ENCODE peak calls at places on chromosomes 5 and 9, in nine cellular contexts. G is Peyer's patch, X is brain microvascular endothelial cell, W is heart right ventricle, I is left ventricle myocardium inferior, Z is IMR-90, D is GM23338, Q is tibial artery, T is spleen. L is an unnamed sample.

GRCh38 chr5:86838078-86838477 is 220.3 kb downstream of the COX7C start:
- DNase-seq in W (no peak), T (no peak), Q (no peak), G (no peak), X (no peak), I (no peak), Z (no peak), D (no peak), L (no peak)

GRCh38 chr5:168747987-168748777 is 169.0 kb upstream of the PANK3 start:
- DNase-seq in I (peak), Z (no peak), Q (no peak), G (no peak), X (no peak), D (peak), T (peak), W (no peak), L (peak)

GRCh38 chr5:135978212-135978631 is 23.4 kb upstream of the LECT2 start:
- DNase-seq in I (no peak), Q (no peak), W (no peak), T (no peak), G (no peak), X (no peak), Z (no peak), D (peak), L (peak)

GRCh38 chr5:943874-944620 is 51.4 kb downstream of the TRIP13 start:
- DNase-seq in Z (no peak), X (no peak), G (no peak), I (no peak), W (no peak), T (no peak), D (no peak), Q (no peak), L (no peak)

GRCh38 chr5:14568333-14568732 is 13.3 kb upstream of the OTULINL start:
- DNase-seq in T (no peak), Q (no peak), Z (no peak), I (no peak), X (no peak), W (no peak), G (no peak), D (no peak), L (no peak)

GRCh38 chr9:131629827-131630205 is 84.5 kb downstream of the PRRT1B start:
- DNase-seq in W (no peak), Q (no peak), G (no peak), I (no peak), D (no peak), T (no peak), Z (no peak), X (no peak), L (no peak)

GRCh38 chr5:147479431-147479830 is 30.4 kb downstream of the DPYSL3 start:
- DNase-seq in I (no peak), X (no peak), D (no peak), T (no peak), Q (no peak), Z (no peak), G (no peak), W (no peak), L (no peak)

GRCh38 chr9:114470581-114470980 is 34.7 kb downstream of the WHRN start:
- DNase-seq in T (no peak), I (no peak), D (no peak), X (no peak), Q (no peak), G (no peak), Z (no peak), W (no peak), L (no peak)

GRCh38 chr5:121984250-121984649 is 22.5 kb downstream of the SRFBP1 start:
- DNase-seq in Q (no peak), X (no peak), T (no peak), Z (no peak), D (no peak), I (no peak), W (no peak), G (no peak), L (no peak)

GRCh38 chr9:78325343-78325742 is 28.4 kb downstream of the PSAT1 start:
- DNase-seq in T (no peak), Q (no peak), D (no peak), G (no peak), Z (peak), W (no peak), X (peak), I (no peak), L (no peak)

GRCh38 chr5:64869419-64869818 is 100.7 kb downstream of the CWC27 start:
- DNase-seq in I (no peak), X (peak), T (no peak), G (no peak), D (peak), Z (peak), Q (no peak), W (no peak), L (no peak)

GRCh38 chr9:27940535-27940934 is 367.3 kb upstream of the C9orf72 start:
- DNase-seq in D (no peak), Q (no peak), T (no peak), W (no peak), X (no peak), Z (no peak), I (no peak), G (no peak), L (no peak)

GRCh38 chr9:137436761-137437600 is 4.2 kb downstream of the ENTPD8 start:
- DNase-seq in Z (no peak), T (peak), W (no peak), D (no peak), X (no peak), Q (no peak), G (no peak), I (no peak), L (no peak)

GRCh38 chr5:93874491-93874890 is 133.1 kb upstream of the POU5F2 start:
- DNase-seq in Z (peak), T (no peak), G (no peak), D (no peak), W (no peak), X (no peak), Q (no peak), I (no peak), L (no peak)

GRCh38 chr9:122015165-122015821 is 77.8 kb downstream of the TTLL11 start:
- DNase-seq in D (no peak), G (no peak), T (no peak), X (no peak), W (no peak), Z (no peak), I (no peak), Q (no peak), L (no peak)

GRCh38 chr5:26833596-26833995 is 204.8 kb downstream of the CDH9 start:
- DNase-seq in X (no peak), T (no peak), Z (no peak), D (no peak), G (no peak), W (no peak), I (no peak), Q (no peak), L (no peak)

GRCh38 chr9:128067898-128068655 is at the start of gene SLC25A25:
- DNase-seq in G (peak), I (peak), Z (peak), T (peak), Q (peak), X (peak), D (peak), W (peak), L (peak)

GRCh38 chr5:93252165-93252564 is 328.9 kb downstream of the NR2F1-AS1 start:
- DNase-seq in G (no peak), X (no peak), Q (no peak), T (no peak), Z (no peak), W (no peak), D (peak), I (no peak), L (no peak)

GRCh38 chr5:150082364-150082763 is 4.0 kb downstream of the CSF1R start:
- DNase-seq in X (no peak), Z (no peak), Q (no peak), T (no peak), D (no peak), I (no peak), W (no peak), G (no peak), L (peak)

GRCh38 chr5:88438006-88438405 is 169.4 kb upstream of the TMEM161B start:
- DNase-seq in Z (no peak), I (no peak), T (no peak), X (peak), Q (no peak), G (no peak), W (no peak), D (no peak), L (no peak)

GRCh38 chr5:179361204-179361603 is 15.9 kb upstream of the ADAMTS2 start:
- DNase-seq in W (no peak), Q (no peak), D (no peak), G (no peak), X (no peak), I (no peak), Z (no peak), T (no peak), L (no peak)

GRCh38 chr5:98416541-98416940 is 356.9 kb upstream of the RGMB start:
- DNase-seq in I (no peak), G (no peak), Q (no peak), W (no peak), D (no peak), T (no peak), Z (peak), X (no peak), L (no peak)

GRCh38 chr9:91949946-91950664 is at the start of gene ROR2:
- DNase-seq in T (peak), W (peak), G (no peak), D (peak), Z (peak), Q (no peak), I (peak), X (no peak), L (peak)

GRCh38 chr9:132670359-132670815 is at the start of gene GTF3C4:
- DNase-seq in W (peak), X (no peak), Q (peak), Z (peak), T (peak), G (peak), I (peak), D (peak), L (no peak)

GRCh38 chr5:25662610-25663009 is 1017.8 kb upstream of the CDH10 start:
- DNase-seq in W (no peak), T (no peak), Q (no peak), I (no peak), G (no peak), D (no peak), X (no peak), Z (no peak), L (no peak)

GRCh38 chr5:59236996-59237395 is 654.1 kb downstream of the RAB3C start:
- DNase-seq in G (no peak), T (no peak), X (peak), I (no peak), W (no peak), Q (no peak), D (no peak), Z (no peak), L (no peak)

GRCh38 chr5:148969291-148969690 is 93.6 kb downstream of the SH3TC2 start:
- DNase-seq in X (no peak), Q (no peak), T (no peak), D (no peak), I (no peak), Z (no peak), G (no peak), W (no peak), L (peak)

GRCh38 chr5:122846051-122846567 is 696 bp downstream of the SNX24 start:
- DNase-seq in Q (no peak), Z (peak), T (no peak), I (no peak), G (no peak), D (peak), W (no peak), X (no peak), L (no peak)

GRCh38 chr5:74382115-74382514 is 258.4 kb downstream of the ENC1 start:
- DNase-seq in I (no peak), Q (no peak), G (no peak), X (no peak), D (no peak), Z (no peak), T (no peak), W (no peak), L (no peak)
- H3K27ac ChIP-seq in I (peak), Q (no peak), G (no peak), X (no peak), D (no peak), Z (no peak), T (no peak), W (peak), L (no peak)

DNA sequence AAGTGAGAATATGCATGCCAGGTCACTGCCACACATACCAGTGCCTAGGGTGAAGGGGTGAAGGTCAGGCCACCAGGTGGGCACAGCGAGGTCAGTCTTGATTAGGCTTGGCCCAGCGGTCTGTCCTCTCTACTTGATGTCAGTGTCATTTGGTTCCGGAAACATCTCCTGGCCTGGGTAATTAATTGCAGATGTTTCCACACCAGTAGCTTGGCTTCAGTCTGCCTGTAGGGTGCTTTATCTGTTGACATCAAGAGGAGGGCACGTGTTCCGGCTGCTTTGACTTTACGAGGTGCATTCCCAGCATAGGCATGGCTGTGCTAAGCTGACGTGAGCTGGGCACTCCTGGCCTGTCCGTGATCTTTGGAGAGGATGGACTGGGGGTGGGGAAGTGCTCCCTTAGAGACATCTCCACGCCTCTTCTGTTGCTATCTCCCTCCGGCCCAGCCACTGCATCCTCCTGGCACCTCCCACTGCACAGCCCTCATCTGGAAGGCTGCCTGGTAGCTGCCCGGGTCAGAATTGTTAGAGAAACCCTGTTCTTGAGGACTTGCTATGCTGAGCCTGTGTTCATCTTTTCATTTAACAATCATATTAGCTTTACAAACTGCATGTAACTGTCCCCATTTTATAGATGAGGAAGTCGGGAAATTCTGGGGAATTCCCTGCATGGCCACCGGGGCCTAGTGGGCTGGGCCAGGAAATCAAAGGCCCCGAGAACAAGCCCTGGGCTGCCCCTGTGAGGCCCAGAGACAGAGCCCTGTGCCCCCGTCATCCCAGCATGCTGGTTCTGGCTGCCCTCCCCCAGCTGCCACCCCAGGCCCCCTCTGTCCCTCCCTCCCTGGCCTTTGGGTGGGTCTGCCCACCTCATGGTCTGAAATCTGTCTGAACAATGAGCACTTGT is 29.1 kb downstream of the JADE2 start:
- DNase-seq in D (peak), I (peak), Z (peak), X (peak), Q (peak), G (peak), W (peak), T (no peak), L (no peak)
- H3K4me3 ChIP-seq in D (no peak), I (no peak), Z (no peak), X (no peak), Q (no peak), G (no peak), W (no peak), T (no peak), L (no peak)

DNA sequence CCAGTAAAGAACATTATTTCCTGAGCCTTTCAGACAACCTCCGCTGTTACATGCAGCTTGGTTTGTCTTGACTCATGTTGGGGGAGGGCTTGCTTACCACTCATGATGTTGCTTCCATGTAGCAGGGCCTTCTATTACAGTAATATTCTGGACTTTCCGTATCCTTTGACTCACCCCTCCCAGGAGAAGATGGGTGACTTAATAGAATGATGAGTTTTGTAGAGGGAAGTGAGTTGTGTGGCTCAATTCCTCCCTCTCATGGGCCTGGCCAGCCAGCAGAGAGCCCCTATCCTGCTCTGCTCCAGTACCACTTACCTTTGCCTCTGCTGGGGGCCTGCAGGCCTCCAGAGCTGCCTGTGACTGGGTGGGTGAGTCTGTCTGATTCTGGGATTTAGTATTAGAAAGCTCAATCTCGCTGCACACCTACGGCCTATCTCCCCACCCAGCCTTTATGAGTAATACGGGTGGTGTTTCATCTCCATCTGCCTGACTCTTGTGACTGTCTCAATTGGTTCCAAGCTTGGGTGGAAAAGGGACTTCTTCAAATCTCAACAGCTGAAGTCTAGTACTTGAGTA is 52.6 kb upstream of the KLF9 start:
- DNase-seq in G (no peak), T (no peak), Z (peak), D (no peak), Q (no peak), W (no peak), I (no peak), X (peak), L (no peak)
- TF ChIP-seq CTCF in G (no peak), T (no peak), Z (no peak), D (no peak), Q (no peak), W (peak), I (no peak), X (peak), L (no peak)

DNA sequence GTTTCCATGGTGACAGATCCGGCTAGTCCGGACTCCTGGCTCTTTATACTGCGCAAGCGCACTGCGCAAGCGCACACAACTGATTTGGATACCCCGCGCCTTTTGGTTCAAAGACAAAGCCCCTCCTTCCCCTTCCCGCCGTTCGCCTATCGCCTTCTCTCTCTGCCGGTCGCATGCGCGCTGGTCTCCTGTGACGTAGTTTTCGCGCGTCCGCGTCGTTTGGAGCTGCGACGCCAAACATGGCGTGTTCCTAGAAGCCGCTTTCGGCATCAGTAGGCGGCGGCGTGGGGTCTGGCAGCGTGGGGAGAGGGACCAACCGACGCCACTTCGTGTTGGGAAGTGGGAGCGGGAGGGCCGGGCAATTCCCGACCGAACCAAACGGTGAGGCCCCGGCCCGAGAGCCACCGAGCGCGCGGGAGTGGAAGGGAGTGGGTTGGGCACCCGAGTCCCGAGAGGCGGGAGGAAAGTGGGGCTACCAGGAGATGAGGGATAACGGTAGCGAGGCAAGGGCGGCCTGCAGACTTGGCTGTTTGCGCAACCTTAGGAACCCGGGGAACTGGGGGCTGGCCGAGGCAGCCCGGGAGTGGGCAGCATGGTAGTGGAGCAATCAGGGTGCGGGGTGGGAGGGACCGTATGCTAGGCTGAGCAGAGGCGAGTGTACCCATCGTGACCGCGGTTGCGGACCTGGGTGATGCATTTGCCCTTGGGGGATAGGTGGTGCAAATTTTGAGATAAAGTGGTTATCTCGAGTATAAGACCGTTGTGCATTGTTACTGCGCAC is at the start of gene IPO11:
- DNase-seq in T (peak), G (peak), D (peak), Z (peak), W (peak), X (peak), I (peak), Q (peak), L (peak)
- H3K27ac ChIP-seq in T (no peak), G (peak), D (peak), Z (peak), W (peak), X (peak), I (peak), Q (peak), L (peak)

GRCh38 chr9:135613946-135614805 is 25.2 kb downstream of the GLT6D1 start:
- DNase-seq in G (peak), X (no peak), W (no peak), Z (no peak), I (no peak), T (no peak), D (no peak), Q (no peak), L (no peak)

GRCh38 chr9:135617538-135617900 is 21.8 kb downstream of the GLT6D1 start:
- DNase-seq in I (no peak), W (no peak), Q (no peak), G (no peak), D (no peak), T (no peak), Z (no peak), X (no peak), L (no peak)

GRCh38 chr9:135616621-135617537 is 22.5 kb downstream of the GLT6D1 start:
- DNase-seq in I (no peak), T (no peak), D (no peak), Q (no peak), G (no peak), X (no peak), Z (no peak), W (no peak), L (no peak)

GRCh38 chr9:135614821-135615665 is 24.3 kb downstream of the GLT6D1 start:
- DNase-seq in X (no peak), W (no peak), Z (no peak), I (no peak), Q (no peak), G (peak), T (no peak), D (no peak), L (no peak)

GRCh38 chr9:135615666-135616620 is 23.4 kb downstream of the GLT6D1 start:
- DNase-seq in Z (no peak), D (no peak), G (peak), W (no peak), T (no peak), Q (no peak), X (no peak), I (no peak), L (peak)
- H3K4me3 ChIP-seq in Z (no peak), D (no peak), G (no peak), W (no peak), T (no peak), Q (no peak), X (no peak), I (no peak), L (no peak)

GRCh38 chr5:103224118-103224893 is 34.3 kb upstream of the MACIR start:
- DNase-seq in W (peak), Q (no peak), G (no peak), X (peak), Z (peak), I (no peak), D (peak), T (no peak), L (peak)
- TF ChIP-seq CTCF in W (peak), Q (peak), G (no peak), X (peak), Z (peak), I (peak), D (peak), T (peak), L (peak)

DNA sequence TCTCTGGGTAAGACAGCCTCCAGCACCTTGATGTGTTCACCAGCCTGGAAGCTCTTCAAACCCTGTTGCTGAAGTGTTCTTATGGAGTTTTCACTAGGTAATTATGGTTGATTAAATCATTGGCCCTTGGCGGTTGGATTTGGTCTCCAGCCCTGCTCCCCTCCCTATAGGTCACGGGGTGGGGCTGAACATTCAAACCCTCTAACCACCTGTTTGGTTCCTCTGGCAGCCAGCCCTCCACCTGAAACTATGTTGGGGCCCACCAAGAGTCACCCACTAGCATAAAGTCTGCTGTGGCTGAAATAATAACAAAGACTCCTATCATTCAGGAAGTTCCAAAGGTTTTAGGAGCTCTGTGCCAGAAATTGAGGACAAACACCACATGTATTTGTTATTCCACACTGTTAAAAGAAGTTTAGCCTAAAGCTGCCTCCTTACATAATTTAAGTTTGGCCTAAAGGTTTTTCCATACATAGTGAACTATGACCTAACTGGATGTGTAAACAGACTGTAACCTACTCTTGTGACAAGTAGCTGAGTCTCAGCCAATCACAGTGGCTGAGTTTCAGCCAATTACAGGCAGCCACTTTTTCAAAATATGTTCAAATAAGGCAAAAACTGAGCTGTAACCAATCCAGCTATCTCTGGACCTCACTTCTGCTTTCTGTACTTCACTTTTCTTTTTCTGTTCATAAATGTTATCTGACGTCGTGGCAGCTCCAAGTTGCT is 34.8 kb downstream of the TMEM252 start:
- DNase-seq in Z (no peak), G (no peak), D (no peak), X (no peak), T (no peak), I (no peak), Q (no peak), W (no peak), L (no peak)
- H3K27ac ChIP-seq in Z (no peak), G (peak), D (no peak), X (no peak), T (no peak), I (peak), Q (peak), W (peak), L (no peak)

L was measured in endodermal cell.